ENCODE peak calls at places on chromosomes 2 and 18, in seven cellular contexts. C is A549, K is heart right ventricle, R is upper lobe of left lung, P is GM10248, W is bronchial epithelial cell, I is AG09319. V is an unnamed sample.

GRCh38 chr2:42886921-42887320 is 94.5 kb upstream of the HAAO start:
- DNase-seq in P (no peak), K (no peak), C (no peak), R (no peak), W (peak), I (no peak), V (no peak)

GRCh38 chr2:157476915-157477709 is 33.2 kb upstream of the CYTIP start:
- DNase-seq in I (no peak), C (no peak), K (no peak), W (peak), P (no peak), R (no peak), V (no peak)

GRCh38 chr2:54475285-54475684 is 19.2 kb downstream of the SPTBN1 start:
- DNase-seq in I (no peak), K (no peak), C (no peak), P (no peak), R (no peak), W (no peak), V (no peak)

GRCh38 chr2:36453652-36454051 is 98.1 kb downstream of the CRIM1 start:
- DNase-seq in P (no peak), R (no peak), W (no peak), C (no peak), K (no peak), I (no peak), V (no peak)

GRCh38 chr2:181823405-181823804 is 68.1 kb upstream of the ITPRID2 start:
- DNase-seq in R (no peak), I (no peak), W (no peak), C (no peak), P (no peak), K (no peak), V (no peak)

GRCh38 chr2:65130440-65131175 is 702 bp upstream of the RAB1A start:
- DNase-seq in R (no peak), I (no peak), W (no peak), C (no peak), K (no peak), P (no peak), V (no peak)

GRCh38 chr2:45874324-45874723 is 222.8 kb downstream of the PRKCE start:
- DNase-seq in R (peak), I (no peak), P (no peak), K (peak), W (no peak), C (no peak), V (no peak)

GRCh38 chr2:182559623-182560022 is 132.8 kb upstream of the PDE1A start:
- DNase-seq in K (no peak), R (no peak), P (no peak), I (no peak), C (no peak), W (peak), V (no peak)

GRCh38 chr18:3584897-3585460 is 135.0 kb downstream of the TGIF1 start:
- DNase-seq in I (no peak), R (no peak), C (no peak), P (no peak), K (no peak), W (peak), V (no peak)

GRCh38 chr2:160332318-160332717 is 132.2 kb upstream of the ITGB6 start:
- DNase-seq in I (no peak), W (peak), C (no peak), K (no peak), P (no peak), R (no peak), V (no peak)
- TF ChIP-seq CTCF in I (no peak), W (no peak), C (no peak), K (no peak), P (no peak), R (peak), V (no peak)

GRCh38 chr18:48649231-48649630 is 110.4 kb downstream of the CTIF start:
- DNase-seq in C (no peak), W (no peak), P (no peak), R (no peak), K (no peak), I (no peak), V (no peak)
- TF ChIP-seq CTCF in C (no peak), W (no peak), P (no peak), R (no peak), K (no peak), I (no peak), V (no peak)

GRCh38 chr18:7924616-7925015 is 357.5 kb downstream of the PTPRM start:
- DNase-seq in C (no peak), P (no peak), I (no peak), W (no peak), K (no peak), R (no peak), V (no peak)

GRCh38 chr18:7921938-7922587 is 354.9 kb downstream of the PTPRM start:
- DNase-seq in R (no peak), K (no peak), P (no peak), I (peak), C (peak), W (peak), V (no peak)

GRCh38 chr18:7927119-7927518 is 360.0 kb downstream of the PTPRM start:
- DNase-seq in C (no peak), P (no peak), W (no peak), K (no peak), R (no peak), I (no peak), V (no peak)

GRCh38 chr18:7923105-7923504 is 356.0 kb downstream of the PTPRM start:
- DNase-seq in K (no peak), W (no peak), C (no peak), I (no peak), P (no peak), R (no peak), V (no peak)

DNA sequence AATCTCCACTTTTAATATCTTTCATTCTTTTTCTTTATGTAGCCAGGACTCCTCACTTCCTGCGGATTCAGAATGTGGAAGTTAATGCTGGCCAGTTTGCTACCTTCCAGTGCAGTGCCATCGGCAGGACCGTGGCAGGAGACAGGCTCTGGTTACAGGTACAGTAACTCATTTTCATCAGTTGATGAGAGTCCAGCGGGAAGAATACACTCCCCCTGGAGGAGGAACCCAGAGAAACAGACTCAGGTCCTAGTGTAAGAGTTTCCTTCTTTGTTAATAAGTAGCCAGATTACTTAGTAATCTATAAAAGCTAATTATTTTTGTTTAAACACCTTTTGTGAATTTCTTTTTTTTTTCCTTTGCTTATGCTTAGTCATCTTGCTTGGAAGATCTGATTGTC is 359.4 kb downstream of the PTPRM start:
- DNase-seq in P (no peak), K (no peak), I (no peak), C (peak), W (peak), R (no peak), V (no peak)
- TF ChIP-seq CTCF in P (no peak), K (no peak), I (no peak), C (peak), W (peak), R (no peak), V (peak)

DNA sequence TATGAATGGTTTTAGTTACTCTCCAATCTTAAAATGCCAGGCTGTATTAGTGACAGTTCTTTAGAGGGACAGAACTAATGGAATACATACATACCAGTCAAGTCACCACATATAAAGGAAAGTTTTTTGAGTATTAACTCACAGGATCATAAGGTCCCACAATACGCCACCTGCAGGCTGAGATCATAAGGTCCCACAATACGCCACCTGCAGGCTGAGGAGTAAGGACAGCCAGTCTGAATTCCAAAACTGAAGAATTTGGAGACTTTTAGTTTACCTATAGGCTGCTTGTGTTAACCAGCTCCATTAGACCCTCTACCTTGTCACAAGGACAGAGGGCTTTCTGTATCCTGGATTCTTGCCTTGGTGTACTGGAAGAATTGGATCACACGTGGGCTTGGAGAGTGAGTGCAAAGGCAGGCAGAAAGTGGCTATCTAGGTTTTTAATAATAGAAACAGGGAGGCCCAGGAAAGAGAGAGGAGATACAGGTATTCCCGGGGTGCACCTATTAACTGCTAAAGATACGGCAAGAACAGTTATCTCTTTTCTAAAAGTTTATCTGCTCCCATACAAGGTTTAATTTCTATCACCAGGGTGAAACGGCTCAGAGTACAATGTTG is 234.9 kb upstream of the CYRIA start:
- DNase-seq in C (peak), K (no peak), I (no peak), W (peak), P (no peak), R (no peak), V (no peak)
- TF ChIP-seq CTCF in C (peak), K (no peak), I (peak), W (peak), P (peak), R (peak), V (peak)

DNA sequence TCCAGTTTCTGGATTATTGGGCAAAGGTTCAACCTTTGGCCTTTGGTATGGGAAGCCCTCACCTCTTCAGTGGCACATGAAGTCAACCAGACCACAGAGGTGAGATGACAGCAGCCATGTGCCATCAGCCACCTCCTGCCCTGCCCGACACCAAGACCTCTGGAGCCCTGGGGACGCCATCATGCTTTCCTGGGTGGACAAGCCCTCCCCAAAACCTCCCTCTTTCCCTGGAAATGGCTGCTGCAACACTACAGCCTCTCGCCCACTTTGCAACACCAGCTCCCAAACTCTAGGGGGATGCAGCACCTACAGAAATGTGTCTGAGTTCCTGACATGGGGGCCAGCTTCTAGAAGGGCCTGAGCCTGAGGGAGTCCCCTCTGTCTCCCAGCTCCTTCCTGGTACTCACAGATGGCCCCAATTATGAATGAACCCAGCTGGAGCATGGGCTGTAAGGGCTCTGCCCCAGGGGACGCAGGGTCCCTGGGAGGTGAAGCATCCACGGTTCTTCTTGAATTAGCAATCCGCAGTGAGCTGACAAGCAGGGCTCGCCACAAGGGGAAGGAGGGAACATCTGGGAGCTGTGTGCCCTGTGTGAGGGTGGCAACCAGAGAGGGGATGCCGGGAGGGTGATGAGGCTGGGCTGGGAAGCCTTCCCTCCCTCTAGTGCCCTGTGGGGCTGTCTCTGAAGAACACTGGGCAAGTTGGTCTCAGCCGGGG is 268.5 kb upstream of the HDAC4 start:
- DNase-seq in K (no peak), R (no peak), C (no peak), P (no peak), I (no peak), W (no peak), V (peak)
- TF ChIP-seq CTCF in K (no peak), R (no peak), C (no peak), P (no peak), I (no peak), W (no peak), V (no peak)

GRCh38 chr18:45342653-45343052 is 272.6 kb upstream of the SLC14A2 start:
- DNase-seq in P (no peak), W (no peak), R (no peak), K (no peak), C (no peak), I (no peak), V (no peak)

GRCh38 chr18:45340884-45341283 is 274.4 kb upstream of the SLC14A2 start:
- DNase-seq in K (no peak), I (no peak), R (no peak), P (no peak), C (no peak), W (peak), V (no peak)

GRCh38 chr18:45339819-45340550 is 275.3 kb upstream of the SLC14A2 start:
- DNase-seq in R (no peak), C (no peak), W (peak), P (no peak), K (no peak), I (no peak), V (no peak)

GRCh38 chr18:45342166-45342565 is 273.1 kb upstream of the SLC14A2 start:
- DNase-seq in R (no peak), W (no peak), P (no peak), K (no peak), I (no peak), C (no peak), V (no peak)

DNA sequence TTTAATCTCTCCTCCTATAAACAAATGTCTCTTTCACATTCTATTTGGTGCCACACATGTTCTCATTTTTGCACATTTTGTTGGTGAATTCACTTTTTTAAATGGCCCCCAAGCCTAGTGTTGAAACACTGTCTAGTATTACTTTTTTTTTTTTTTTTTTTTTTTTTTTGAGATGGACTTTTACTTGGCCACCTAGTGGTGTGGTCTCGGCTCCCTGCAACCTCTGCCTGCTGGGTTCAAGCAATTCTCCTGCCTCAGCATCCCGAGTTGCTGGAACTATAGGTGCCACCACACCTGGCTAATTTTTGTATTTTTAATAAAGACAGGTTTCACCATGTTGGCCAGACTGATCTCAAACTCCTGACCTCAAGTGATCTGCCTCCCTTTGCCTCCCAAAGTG is 273.8 kb upstream of the SLC14A2 start:
- DNase-seq in C (no peak), W (no peak), K (no peak), R (no peak), P (no peak), I (no peak), V (no peak)
- TF ChIP-seq CTCF in C (no peak), W (peak), K (no peak), R (no peak), P (no peak), I (no peak), V (peak)

GRCh38 chr2:213490087-213490486 is 205.8 kb downstream of the SPAG16 start:
- DNase-seq in W (peak), P (peak), I (no peak), K (no peak), C (no peak), R (no peak), V (no peak)
- TF ChIP-seq CTCF in W (no peak), P (peak), I (no peak), K (no peak), C (no peak), R (no peak), V (peak)

GRCh38 chr2:177434475-177434874 is 41.9 kb downstream of the AGPS start:
- DNase-seq in C (no peak), I (no peak), R (no peak), P (no peak), K (no peak), W (no peak), V (no peak)
- TF ChIP-seq CTCF in C (no peak), I (no peak), R (no peak), P (no peak), K (no peak), W (no peak), V (no peak)

DNA sequence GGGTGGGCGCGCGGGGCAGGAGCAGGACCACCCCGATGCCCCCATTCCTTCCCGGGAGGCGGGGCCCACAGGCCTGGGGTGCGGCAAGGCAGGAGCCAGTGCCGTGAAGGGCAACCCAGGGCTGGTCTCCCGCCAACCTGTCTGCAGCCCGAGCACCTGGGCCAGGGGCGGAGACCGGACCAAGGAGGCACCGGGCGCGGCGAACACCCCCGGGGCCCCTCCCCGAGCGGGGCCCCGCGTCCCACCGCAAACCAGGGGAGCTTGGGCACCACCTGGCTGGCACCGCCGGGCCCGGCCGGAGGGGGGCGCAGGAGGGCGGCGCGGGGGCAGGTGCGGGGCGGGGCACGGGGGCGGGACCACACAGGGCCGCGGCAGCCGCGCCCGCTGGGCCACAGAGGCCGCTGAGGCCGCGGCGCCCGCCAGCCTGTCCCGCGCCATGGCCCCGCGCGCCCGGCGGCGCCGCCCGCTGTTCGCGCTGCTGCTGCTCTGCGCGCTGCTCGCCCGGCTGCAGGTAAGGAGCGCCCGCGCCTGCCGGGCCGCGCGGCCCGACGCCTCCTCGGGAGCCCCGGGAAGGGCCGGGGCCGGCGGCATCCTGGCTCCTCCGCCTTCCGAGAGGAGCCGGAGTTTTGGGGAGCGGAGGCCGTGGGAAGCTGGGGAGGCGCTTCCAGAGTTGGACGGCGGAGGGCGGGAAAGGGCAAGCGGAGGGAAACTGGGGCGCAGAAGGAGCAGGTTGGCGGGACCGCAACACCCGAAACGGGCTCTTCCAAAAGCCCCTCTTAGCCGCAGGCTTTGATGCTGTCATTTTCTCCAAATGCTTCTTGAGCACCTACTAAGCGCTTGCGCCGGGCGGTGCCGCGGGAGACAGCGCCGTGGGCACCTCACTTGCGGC is at the start of gene TNFRSF11A:
- DNase-seq in C (peak), K (peak), P (peak), W (no peak), I (no peak), R (peak), V (no peak)
- TF ChIP-seq CTCF in C (peak), K (no peak), P (peak), W (peak), I (no peak), R (peak), V (peak)

V was measured in type B pancreatic cell.